ENCODE peak calls at places on chromosomes 7 and 10, in ten cellular contexts. Y, O, Q, Z, E, N, V, A, B and T are unnamed samples.

GRCh38 chr10:28580825-28581224 is 47.9 kb downstream of the WAC start:
- DNase-seq in Y (no peak), O (no peak), Q (no peak), Z (no peak), E (no peak), N (peak), V (no peak), A (no peak), B (no peak), T (no peak)

GRCh38 chr7:77419102-77419501 is 3.0 kb upstream of the GSAP start:
- DNase-seq in Y (no peak), O (no peak), Q (no peak), Z (no peak), E (no peak), N (no peak), V (no peak), A (no peak), B (no peak), T (no peak)

GRCh38 chr10:127570036-127570435 is 20.9 kb downstream of the NPS start:
- DNase-seq in Y (no peak), O (no peak), Q (no peak), Z (no peak), E (no peak), N (no peak), V (no peak), A (no peak), B (no peak), T (no peak)

GRCh38 chr10:95332666-95333249 is 42.0 kb upstream of the PDLIM1 start:
- DNase-seq in Y (no peak), O (no peak), Q (no peak), Z (no peak), E (no peak), N (no peak), V (no peak), A (no peak), B (no peak), T (no peak)

GRCh38 chr7:98988641-98989040 is 110.3 kb downstream of the TRRAP start:
- DNase-seq in Y (no peak), O (no peak), Q (no peak), Z (no peak), E (no peak), N (no peak), V (no peak), A (no peak), B (no peak), T (no peak)

GRCh38 chr7:74587435-74588126 is 69.9 kb upstream of the GTF2I start:
- DNase-seq in Y (peak), O (no peak), Q (peak), Z (no peak), E (peak), N (peak), V (peak), A (no peak), B (peak), T (no peak)

GRCh38 chr10:9302142-9302746 is 1247.8 kb downstream of the GATA3 start:
- DNase-seq in Y (no peak), O (no peak), Q (peak), Z (no peak), E (peak), N (peak), V (peak), A (no peak), B (peak), T (peak)

GRCh38 chr10:75645704-75646103 is 214.3 kb downstream of the LRMDA start:
- DNase-seq in Y (no peak), O (no peak), Q (no peak), Z (no peak), E (no peak), N (no peak), V (no peak), A (no peak), B (no peak), T (no peak)

GRCh38 chr7:94620703-94621118 is 35.2 kb downstream of the SGCE start:
- DNase-seq in Y (peak), O (peak), Q (peak), Z (peak), E (peak), N (peak), V (no peak), A (peak), B (peak), T (peak)

GRCh38 chr7:135994466-135995205 is 17.5 kb upstream of the MTPN start:
- DNase-seq in Y (no peak), O (no peak), Q (peak), Z (no peak), E (no peak), N (peak), V (no peak), A (no peak), B (no peak), T (no peak)